ENCODE peak calls at places on chromosomes 2 and 18, in four cellular contexts. R is OCI-LY7; O is CD8-positive, alpha-beta T cell; U is psoas muscle. S is an unnamed sample. For H3K9me3, the result is how much of the 10 kb centered on the place peaks cover.

GRCh38 chr2:40039543-40039942 is 260.5 kb upstream of the THUMPD2 start:
- DNase-seq in R (no peak), O (no peak), U (no peak), S (no peak)

GRCh38 chr2:387980-388421 is 100.1 kb upstream of the ALKAL2 start:
- DNase-seq in R (no peak), O (no peak), U (no peak), S (no peak)

GRCh38 chr2:233198026-233198425 is 53.4 kb upstream of the ATG16L1 start:
- DNase-seq in R (no peak), O (no peak), U (no peak), S (no peak)

GRCh38 chr2:74235041-74235440 is 36.6 kb downstream of the MTHFD2 start:
- DNase-seq in R (no peak), O (no peak), U (peak), S (no peak)

GRCh38 chr2:112480540-112481049 is 1.4 kb upstream of the TTL start:
- DNase-seq in R (no peak), O (no peak), U (no peak), S (no peak)

GRCh38 chr2:119338826-119339561 is 27.6 kb downstream of the C2orf76 start:
- DNase-seq in R (peak), O (peak), U (no peak), S (no peak)

GRCh38 chr2:41061371-41061770 is 609.5 kb upstream of the SLC8A1 start:
- DNase-seq in R (no peak), O (no peak), U (no peak), S (no peak)

GRCh38 chr2:79200762-79201161 is 41.2 kb upstream of the REG3A start:
- DNase-seq in R (no peak), O (no peak), U (no peak), S (no peak)

GRCh38 chr2:20472569-20472968 is 25.7 kb downstream of the RHOB start:
- DNase-seq in R (no peak), O (no peak), U (no peak), S (no peak)

GRCh38 chr2:16765356-16765755 is 99.7 kb upstream of the CYRIA start:
- DNase-seq in R (no peak), O (no peak), U (no peak), S (no peak)

GRCh38 chr2:19652811-19653210 is 249.0 kb downstream of the TTC32 start:
- DNase-seq in R (no peak), O (no peak), U (no peak), S (no peak)

GRCh38 chr2:239395524-239395923 is 5.3 kb downstream of the HDAC4 start:
- DNase-seq in R (no peak), O (no peak), U (no peak), S (no peak)

GRCh38 chr2:168184896-168185513 is 62.4 kb downstream of the STK39 start:
- DNase-seq in R (no peak), O (no peak), U (no peak), S (no peak)

GRCh38 chr18:32714571-32715148 is 58.2 kb downstream of the KLHL14 start:
- DNase-seq in R (peak), O (no peak), U (no peak), S (peak)

GRCh38 chr2:130829020-130829419 is 7.7 kb upstream of the ARHGEF4 start:
- DNase-seq in R (no peak), O (no peak), U (peak), S (no peak)

GRCh38 chr18:52313213-52313612 is 26.8 kb upstream of the DCC start:
- DNase-seq in R (no peak), O (no peak), U (no peak), S (no peak)

GRCh38 chr18:55310863-55311262 is 277.1 kb downstream of the TCF4 start:
- DNase-seq in R (no peak), O (no peak), U (no peak), S (no peak)

GRCh38 chr2:237060518-237061312 is 25.0 kb upstream of the COPS8 start:
- DNase-seq in R (peak), O (no peak), U (no peak), S (no peak)

GRCh38 chr2:131122496-131122895 is 17.4 kb downstream of the PLEKHB2 start:
- DNase-seq in R (no peak), O (no peak), U (no peak), S (no peak)

GRCh38 chr2:94874277-94874997 is 3.2 kb downstream of the TEKT4 start:
- DNase-seq in R (peak), O (peak), U (no peak), S (no peak)

GRCh38 chr18:55777666-55778304 is 189.8 kb upstream of the TCF4 start:
- DNase-seq in R (no peak), O (no peak), U (no peak), S (peak)

GRCh38 chr2:18719978-18720775 is 130.8 kb upstream of the NT5C1B start:
- DNase-seq in R (no peak), O (no peak), U (no peak), S (no peak)

GRCh38 chr2:14348247-14348646 is 284.3 kb upstream of the LRATD1 start:
- DNase-seq in R (no peak), O (no peak), U (no peak), S (no peak)

GRCh38 chr2:100577777-100578176 is 15.0 kb downstream of the PDCL3 start:
- DNase-seq in R (no peak), O (no peak), U (no peak), S (no peak)

GRCh38 chr18:35971661-35972196 is 750 bp upstream of the RMP24 start:
- DNase-seq in R (no peak), O (no peak), U (no peak), S (no peak)

GRCh38 chr18:37586641-37587225 is 21.1 kb upstream of the CELF4 start:
- DNase-seq in R (no peak), O (no peak), U (no peak), S (no peak)

GRCh38 chr18:25743661-25744151 is 346.7 kb downstream of the SS18 start:
- DNase-seq in R (no peak), O (no peak), U (no peak), S (no peak)

GRCh38 chr18:21484851-21485636 is 115.5 kb downstream of the ESCO1 start:
- DNase-seq in R (no peak), O (no peak), U (no peak), S (no peak)

GRCh38 chr2:175009917-175010621 is 4.9 kb upstream of the CHN1 start:
- DNase-seq in R (no peak), O (no peak), U (no peak), S (no peak)

GRCh38 chr2:220891405-220891804 is 680.7 kb downstream of the EPHA4 start:
- DNase-seq in R (no peak), O (no peak), U (no peak), S (no peak)

GRCh38 chr2:28608061-28608828 is 112.4 kb downstream of the PLB1 start:
- DNase-seq in R (no peak), O (no peak), U (peak), S (peak)

GRCh38 chr2:7363906-7364305 is 446.7 kb downstream of the RNF144A start:
- DNase-seq in R (peak), O (no peak), U (no peak), S (no peak)

GRCh38 chr2:174088706-174089105 is 123.5 kb upstream of the SP3 start:
- DNase-seq in R (no peak), O (no peak), U (no peak), S (no peak)

GRCh38 chr2:47227532-47228166 is 72.5 kb upstream of the STPG4 start:
- DNase-seq in R (no peak), O (no peak), U (no peak), S (no peak)

GRCh38 chr2:23208339-23208738 is 176.6 kb upstream of the KLHL29 start:
- DNase-seq in R (no peak), O (no peak), U (no peak), S (no peak)

GRCh38 chr2:47782557-47783490 is at the start of gene MSH6:
- DNase-seq in R (peak), O (peak), U (peak), S (peak)

GRCh38 chr2:184449760-184450159 is 148.6 kb upstream of the ZNF804A start:
- DNase-seq in R (peak), O (no peak), U (no peak), S (no peak)

GRCh38 chr18:14933049-14933851 is 185.3 kb downstream of the ANKRD30B start:
- DNase-seq in R (no peak), O (no peak), U (no peak), S (no peak)

GRCh38 chr18:14935210-14935609 is 187.2 kb downstream of the ANKRD30B start:
- DNase-seq in R (no peak), O (no peak), U (no peak), S (no peak)

GRCh38 chr18:14937271-14937670 is 189.3 kb downstream of the ANKRD30B start:
- DNase-seq in R (no peak), O (no peak), U (no peak), S (no peak)

GRCh38 chr18:14939141-14939540 is 191.2 kb downstream of the ANKRD30B start:
- DNase-seq in R (no peak), O (no peak), U (no peak), S (no peak)

GRCh38 chr18:14936313-14936712 is 188.3 kb downstream of the ANKRD30B start:
- DNase-seq in R (no peak), O (no peak), U (no peak), S (no peak)
- H3K9me3 ChIP-seq in R (under half), O (under half), U (under half), S (under half)

GRCh38 chr2:199456383-199457146 is 1.2 kb downstream of the SATB2 start:
- DNase-seq in R (peak), O (no peak), U (no peak), S (no peak)
- H3K4me3 ChIP-seq in R (peak), O (no peak), U (peak), S (peak)

DNA sequence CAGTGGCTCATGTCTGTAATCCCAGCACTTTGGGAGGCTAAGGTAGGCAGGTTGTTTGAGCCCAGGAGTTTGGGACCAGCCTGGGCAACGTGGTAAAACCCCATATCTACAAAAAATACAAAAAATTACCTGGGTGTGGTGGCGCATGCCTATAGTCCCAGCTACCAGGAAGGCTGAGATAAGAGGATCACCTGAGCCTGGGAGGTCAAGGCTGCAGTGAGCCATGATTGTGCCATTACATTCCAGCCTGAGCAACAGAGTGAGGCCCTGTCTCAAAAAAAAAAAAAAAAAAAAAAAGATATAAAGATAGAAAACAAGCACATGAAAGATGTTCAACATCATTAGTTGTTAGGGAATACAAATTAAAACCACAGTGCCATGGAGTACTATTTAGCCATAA is 65.3 kb upstream of the UGP2 start:
- DNase-seq in R (no peak), O (no peak), U (no peak), S (no peak)
- H3K9me3 ChIP-seq in R (under half), O (under half), U (under half), S (under half)

GRCh38 chr2:10125842-10126596 is 3.5 kb downstream of the RRM2 start:
- DNase-seq in R (no peak), O (no peak), U (no peak), S (no peak)

GRCh38 chr2:10129490-10129889 is 7.0 kb downstream of the RRM2 start:
- DNase-seq in R (no peak), O (no peak), U (no peak), S (no peak)

GRCh38 chr2:10126627-10127026 is 4.1 kb downstream of the RRM2 start:
- DNase-seq in R (no peak), O (no peak), U (no peak), S (no peak)

GRCh38 chr2:10132043-10132575 is 9.6 kb downstream of the RRM2 start:
- DNase-seq in R (no peak), O (no peak), U (no peak), S (no peak)

GRCh38 chr2:10128420-10128819 is 5.9 kb downstream of the RRM2 start:
- DNase-seq in R (no peak), O (no peak), U (no peak), S (no peak)
- H3K4me3 ChIP-seq in R (peak), O (no peak), U (no peak), S (no peak)

GRCh38 chr2:108236676-108237335 is 3.0 kb upstream of the SULT1C3 start:
- DNase-seq in R (no peak), O (no peak), U (no peak), S (no peak)
- H3K9me3 ChIP-seq in R (under half), O (under half), U (under half), S (under half)

GRCh38 chr18:79466591-79466990 is 70.9 kb downstream of the NFATC1 start:
- DNase-seq in R (peak), O (no peak), U (no peak), S (no peak)

GRCh38 chr18:79469309-79469708 is 73.6 kb downstream of the NFATC1 start:
- DNase-seq in R (no peak), O (no peak), U (no peak), S (no peak)

GRCh38 chr18:79467126-79467525 is 71.4 kb downstream of the NFATC1 start:
- DNase-seq in R (no peak), O (no peak), U (no peak), S (no peak)

GRCh38 chr18:79463424-79463960 is 67.8 kb downstream of the NFATC1 start:
- DNase-seq in R (no peak), O (no peak), U (no peak), S (no peak)

GRCh38 chr18:79465392-79465991 is 69.8 kb downstream of the NFATC1 start:
- DNase-seq in R (peak), O (no peak), U (no peak), S (peak)
- H3K4me3 ChIP-seq in R (peak), O (no peak), U (no peak), S (peak)

GRCh38 chr2:120550893-120551446 is 184.7 kb upstream of the GLI2 start:
- DNase-seq in R (no peak), O (no peak), U (no peak), S (no peak)
- H3K9me3 ChIP-seq in R (under half), O (under half), U (under half), S (under half)

DNA sequence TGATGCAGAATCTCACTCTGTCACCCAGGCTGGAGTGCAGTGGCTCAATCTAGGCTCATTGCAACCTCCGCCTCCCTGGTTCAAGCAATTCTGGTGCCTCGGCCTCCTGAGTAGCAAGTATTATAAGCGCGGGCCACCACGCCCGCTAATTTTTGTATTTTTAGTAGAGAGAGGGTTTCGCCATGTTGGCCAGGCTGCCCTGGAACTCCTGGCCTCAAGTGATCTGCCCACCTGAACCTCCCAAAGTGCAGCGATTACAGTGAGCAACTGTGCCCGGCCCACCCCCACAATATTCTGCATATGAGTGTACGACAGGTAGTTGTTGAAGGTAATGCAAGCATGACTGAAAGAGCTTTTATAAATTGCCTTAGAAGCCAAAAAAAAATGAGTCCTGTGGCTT is 1.2 kb downstream of the WDR75 start:
- DNase-seq in R (no peak), O (no peak), U (no peak), S (no peak)
- H3K4me3 ChIP-seq in R (peak), O (peak), U (peak), S (no peak)